ENCODE peak calls at places on chromosomes 6 and 20, in four cellular contexts. Z, K, O and P are unnamed samples.

GRCh38 chr6:37382954-37383353 is 29.2 kb downstream of the RNF8 start:
- DNase-seq in Z (no peak), K (no peak), O (no peak), P (no peak)

GRCh38 chr6:170265655-170266054 is 25.2 kb downstream of the DLL1 start:
- DNase-seq in Z (no peak), K (no peak), O (no peak), P (no peak)

GRCh38 chr6:133608620-133609019 is 280.3 kb upstream of the TCF21 start:
- DNase-seq in Z (no peak), K (no peak), O (no peak), P (no peak)

GRCh38 chr20:5080384-5080877 is 39.3 kb downstream of the PCNA start:
- DNase-seq in Z (peak; percentile 72), K (no peak), O (no peak), P (peak; percentile 37)

GRCh38 chr20:4051413-4052138 is 36.2 kb upstream of the RNF24 start:
- DNase-seq in Z (peak; percentile 73), K (no peak), O (no peak), P (no peak)

GRCh38 chr6:17705428-17705777 is 1.3 kb downstream of the NUP153 start:
- DNase-seq in Z (peak; percentile 84), K (peak; percentile 70), O (peak; percentile 13), P (peak; percentile 64)

GRCh38 chr6:52994789-52995078 is 350 bp downstream of the GSTA4 start:
- DNase-seq in Z (peak; percentile 13), K (no peak), O (no peak), P (no peak)

GRCh38 chr6:46954819-46955520 is 33.2 kb upstream of the ADGRF5 start:
- DNase-seq in Z (peak; percentile 36), K (no peak), O (no peak), P (no peak)

GRCh38 chr20:41111578-41111951 is 25.8 kb upstream of the PLCG1 start:
- DNase-seq in Z (no peak), K (no peak), O (no peak), P (no peak)

GRCh38 chr6:98946266-98946817 is 1.4 kb downstream of the FBXL4 start:
- DNase-seq in Z (no peak), K (no peak), O (no peak), P (no peak)

GRCh38 chr20:62805711-62806382 is 1.2 kb downstream of the OGFR start:
- DNase-seq in Z (no peak), K (no peak), O (no peak), P (no peak)

GRCh38 chr6:71887006-71887743 is 825 bp downstream of the RIMS1 start:
- DNase-seq in Z (no peak), K (no peak), O (no peak), P (no peak)

GRCh38 chr6:95203153-95203754 is 374.1 kb upstream of the MANEA start:
- DNase-seq in Z (peak; percentile 40), K (peak; percentile 16), O (no peak), P (no peak)

GRCh38 chr20:42985628-42986027 is 204.1 kb downstream of the PTPRT start:
- DNase-seq in Z (no peak), K (no peak), O (no peak), P (no peak)

GRCh38 chr6:93393554-93394074 is 25.7 kb downstream of the EPHA7 start:
- DNase-seq in Z (no peak), K (no peak), O (no peak), P (no peak)

GRCh38 chr6:93389192-93389591 is 30.2 kb downstream of the EPHA7 start:
- DNase-seq in Z (no peak), K (no peak), O (no peak), P (no peak)

GRCh38 chr6:93392797-93393196 is 26.6 kb downstream of the EPHA7 start:
- DNase-seq in Z (no peak), K (no peak), O (no peak), P (no peak)

GRCh38 chr6:93391982-93392381 is 27.4 kb downstream of the EPHA7 start:
- DNase-seq in Z (no peak), K (no peak), O (no peak), P (no peak)

GRCh38 chr6:93388070-93388469 is 31.3 kb downstream of the EPHA7 start:
- DNase-seq in Z (no peak), K (no peak), O (no peak), P (no peak)
- TF ChIP-seq CTCF in Z (no peak), K (no peak), O (no peak), P (no peak)

GRCh38 chr6:109381007-109381746 is 1.1 kb downstream of the CD164 start:
- DNase-seq in Z (no peak), K (no peak), O (no peak), P (no peak)

GRCh38 chr6:109379706-109380105 is 2.6 kb downstream of the CD164 start:
- DNase-seq in Z (no peak), K (peak; percentile 29), O (no peak), P (peak; percentile 75)

GRCh38 chr6:109381747-109382575 is at the start of gene CD164:
- DNase-seq in Z (peak; percentile 95), K (peak; percentile 81), O (peak; percentile 75), P (peak; percentile 85)

GRCh38 chr6:109383438-109383940 is 1.2 kb upstream of the CD164 start:
- DNase-seq in Z (no peak), K (no peak), O (no peak), P (no peak)

GRCh38 chr6:109382576-109383437 is 540 bp upstream of the CD164 start:
- DNase-seq in Z (peak; percentile 95), K (peak; percentile 88), O (peak; percentile 82), P (peak; percentile 86)
- TF ChIP-seq CTCF in Z (peak; percentile 45), K (peak; percentile 56), O (peak; percentile 42), P (peak; percentile 80)

GRCh38 chr6:79250559-79250958 is 16.1 kb upstream of the HMGN3 start:
- DNase-seq in Z (no peak), K (no peak), O (no peak), P (no peak)
- TF ChIP-seq CTCF in Z (no peak), K (no peak), O (no peak), P (peak; percentile 17)

GRCh38 chr6:89359561-89359960 is 7.0 kb upstream of the UBE2J1 start:
- DNase-seq in Z (no peak), K (no peak), O (no peak), P (no peak)
- TF ChIP-seq CTCF in Z (no peak), K (no peak), O (no peak), P (no peak)

DNA sequence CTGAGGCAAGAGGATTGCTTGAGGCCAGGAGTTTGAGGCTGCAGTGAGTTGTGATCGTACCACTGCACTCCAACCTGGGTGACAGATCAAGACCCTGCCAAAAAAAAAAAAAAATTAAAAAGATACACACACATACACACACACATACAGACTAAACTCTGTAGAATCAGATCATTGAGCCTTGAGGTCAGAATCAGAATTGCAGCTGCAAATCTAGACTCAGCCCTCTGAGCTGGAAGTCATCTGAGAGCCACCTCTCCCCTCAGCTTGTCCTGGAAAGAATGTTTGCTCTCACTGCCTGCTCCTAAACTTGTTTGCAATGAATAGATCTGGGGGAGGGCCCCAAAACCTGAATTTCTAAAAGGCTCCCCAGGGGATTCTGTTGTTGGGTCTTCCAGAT is 41.4 kb upstream of the ANGPT4 start:
- DNase-seq in Z (no peak), K (peak; percentile 5), O (no peak), P (peak; percentile 19)
- TF ChIP-seq CTCF in Z (no peak), K (peak; percentile 17), O (no peak), P (peak; percentile 46)

DNA sequence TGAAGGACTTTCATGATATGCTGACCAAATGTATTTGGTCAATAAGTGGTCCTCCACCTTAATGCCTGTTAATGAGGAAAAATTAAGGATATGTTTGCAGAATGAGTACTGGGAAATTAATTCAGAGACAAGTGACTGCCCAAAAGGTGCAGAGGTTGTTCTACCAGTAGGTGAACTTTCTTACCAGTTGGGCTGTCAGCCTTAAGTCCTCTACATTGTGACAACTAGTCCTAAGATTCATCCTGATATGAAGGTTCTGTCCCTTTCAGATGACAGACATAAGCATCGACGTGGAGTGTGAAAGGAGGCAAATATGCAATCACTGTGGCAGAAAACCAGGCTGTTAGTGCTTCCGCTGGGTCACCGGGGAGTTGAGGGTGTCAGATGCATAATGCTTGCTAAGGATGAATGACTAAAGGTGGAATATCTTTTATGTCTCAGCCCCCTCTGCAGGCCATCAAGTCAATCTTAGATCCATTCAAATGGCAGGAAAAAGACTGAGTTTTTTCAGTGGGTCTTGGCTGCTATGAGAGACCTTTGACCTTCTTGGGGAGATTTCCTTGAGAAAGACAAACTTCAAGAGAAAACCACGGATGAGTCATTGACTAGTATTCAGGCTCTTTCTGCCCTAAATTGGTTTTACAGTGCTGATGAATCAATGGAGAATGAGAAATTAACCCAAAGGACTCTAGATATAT is 226.0 kb downstream of the TPBG start:
- DNase-seq in Z (peak; percentile 50), K (peak; percentile 79), O (no peak), P (peak; percentile 91)
- TF ChIP-seq CTCF in Z (peak; percentile 26), K (peak; percentile 56), O (no peak), P (peak; percentile 65)

DNA sequence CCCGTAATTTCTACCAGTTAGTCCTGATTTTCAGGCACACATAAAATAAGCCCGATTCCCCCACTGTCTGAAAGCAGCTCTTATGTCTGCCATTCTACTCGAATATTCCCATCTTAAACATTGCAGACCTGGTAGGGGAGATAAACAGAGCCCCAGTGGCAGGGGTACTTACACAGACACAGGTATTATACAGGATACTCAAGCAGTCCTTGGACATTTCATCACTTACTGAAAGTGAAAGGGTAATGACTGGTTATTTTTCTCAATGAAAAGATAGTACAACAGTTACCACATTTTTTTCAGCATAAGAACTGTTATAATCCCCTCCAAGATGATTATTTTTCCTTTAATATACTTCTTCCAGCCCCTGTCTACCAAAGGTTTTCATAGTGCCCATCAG is 37.8 kb downstream of the TRPC4AP start:
- DNase-seq in Z (no peak), K (no peak), O (no peak), P (no peak)
- TF ChIP-seq CTCF in Z (no peak), K (no peak), O (no peak), P (no peak)

GRCh38 chr6:138529510-138529909 is 30.2 kb upstream of the NHSL1 start:
- DNase-seq in Z (no peak), K (no peak), O (no peak), P (no peak)
- TF ChIP-seq CTCF in Z (peak; percentile 43), K (peak; percentile 30), O (no peak), P (no peak)

GRCh38 chr6:7276199-7276524 is 36.8 kb downstream of the SSR1 start:
- DNase-seq in Z (no peak), K (no peak), O (no peak), P (no peak)
- TF ChIP-seq CTCF in Z (no peak), K (no peak), O (no peak), P (peak; percentile 62)

GRCh38 chr20:9353180-9353915 is 161.0 kb upstream of the LAMP5 start:
- DNase-seq in Z (peak; percentile 6), K (no peak), O (no peak), P (no peak)
- TF ChIP-seq CTCF in Z (no peak), K (peak; percentile 35), O (no peak), P (no peak)